ENCODE peak calls at places on chromosomes 4 and X, in seven cellular contexts. One of them, this sample, is unnamed.

GRCh38 chr4:165403667-165404066 is 24.9 kb downstream of the CPE start:
- DNase-seq in stomach: no peak
- DNase-seq in lung: no peak
- DNase-seq in A549: no peak
- DNase-seq in AG04449: no peak
- DNase-seq in NB4: no peak
- DNase-seq in CD8-positive, alpha-beta T cell: no peak
- DNase-seq in this sample: no peak

GRCh38 chrX:56219702-56220101 is 12.5 kb upstream of the KLF8 start:
- DNase-seq in stomach: no peak
- DNase-seq in lung: no peak
- DNase-seq in A549: no peak
- DNase-seq in AG04449: no peak
- DNase-seq in NB4: peak; percentile 7
- DNase-seq in CD8-positive, alpha-beta T cell: no peak
- DNase-seq in this sample: no peak

GRCh38 chr4:36351082-36351666 is 69.8 kb downstream of the DTHD1 start:
- DNase-seq in stomach: peak; percentile 69
- DNase-seq in lung: peak; percentile 74
- DNase-seq in A549: peak; percentile 3
- DNase-seq in AG04449: no peak
- DNase-seq in NB4: peak; percentile 74
- DNase-seq in CD8-positive, alpha-beta T cell: peak; percentile 83
- DNase-seq in this sample: peak; percentile 1

GRCh38 chr4:83240379-83240875 is 44.2 kb downstream of the COQ2 start:
- DNase-seq in stomach: no peak
- DNase-seq in lung: no peak
- DNase-seq in A549: no peak
- DNase-seq in AG04449: no peak
- DNase-seq in NB4: peak; percentile 89
- DNase-seq in CD8-positive, alpha-beta T cell: no peak
- DNase-seq in this sample: no peak

GRCh38 chr4:120919358-120919757 is 3.2 kb downstream of the PRDM5 start:
- DNase-seq in stomach: no peak
- DNase-seq in lung: no peak
- DNase-seq in A549: no peak
- DNase-seq in AG04449: no peak
- DNase-seq in NB4: no peak
- DNase-seq in CD8-positive, alpha-beta T cell: no peak
- DNase-seq in this sample: no peak

GRCh38 chr4:63123441-63123840 is 1285.8 kb downstream of the TECRL start:
- DNase-seq in stomach: no peak
- DNase-seq in lung: no peak
- DNase-seq in A549: no peak
- DNase-seq in AG04449: no peak
- DNase-seq in NB4: no peak
- DNase-seq in CD8-positive, alpha-beta T cell: no peak
- DNase-seq in this sample: no peak

GRCh38 chr4:2954358-2955185 is 8.6 kb downstream of the NOP14 start:
- DNase-seq in stomach: no peak
- DNase-seq in lung: no peak
- DNase-seq in A549: no peak
- DNase-seq in AG04449: no peak
- DNase-seq in NB4: peak; percentile 67
- DNase-seq in CD8-positive, alpha-beta T cell: no peak
- DNase-seq in this sample: no peak

GRCh38 chr4:2827071-2827873 is 16.4 kb upstream of the ADD1 start:
- DNase-seq in stomach: no peak
- DNase-seq in lung: no peak
- DNase-seq in A549: no peak
- DNase-seq in AG04449: no peak
- DNase-seq in NB4: no peak
- DNase-seq in CD8-positive, alpha-beta T cell: no peak
- DNase-seq in this sample: no peak

GRCh38 chrX:112846787-112847186 is 6.2 kb upstream of the AMOT start:
- DNase-seq in stomach: no peak
- DNase-seq in lung: no peak
- DNase-seq in A549: no peak
- DNase-seq in AG04449: no peak
- DNase-seq in NB4: no peak
- DNase-seq in CD8-positive, alpha-beta T cell: no peak
- DNase-seq in this sample: no peak

GRCh38 chr4:135724426-135724825 is 1522.8 kb upstream of the PABPC4L start:
- DNase-seq in stomach: no peak
- DNase-seq in lung: no peak
- DNase-seq in A549: no peak
- DNase-seq in AG04449: no peak
- DNase-seq in NB4: no peak
- DNase-seq in CD8-positive, alpha-beta T cell: no peak
- DNase-seq in this sample: no peak

GRCh38 chrX:136204571-136204970 is 46.6 kb downstream of the MAP7D3 start:
- DNase-seq in stomach: no peak
- DNase-seq in lung: peak; percentile 39
- DNase-seq in A549: peak; percentile 15
- DNase-seq in AG04449: no peak
- DNase-seq in NB4: no peak
- DNase-seq in CD8-positive, alpha-beta T cell: no peak
- DNase-seq in this sample: no peak

GRCh38 chrX:39645059-39645895 is 452.5 kb downstream of the BCOR start:
- DNase-seq in stomach: no peak
- DNase-seq in lung: no peak
- DNase-seq in A549: no peak
- DNase-seq in AG04449: peak; percentile 31
- DNase-seq in NB4: peak; percentile 71
- DNase-seq in CD8-positive, alpha-beta T cell: no peak
- DNase-seq in this sample: peak; percentile 80

GRCh38 chr4:169147217-169147616 is 123.5 kb downstream of the SH3RF1 start:
- DNase-seq in stomach: no peak
- DNase-seq in lung: no peak
- DNase-seq in A549: peak; percentile 7
- DNase-seq in AG04449: no peak
- DNase-seq in NB4: no peak
- DNase-seq in CD8-positive, alpha-beta T cell: no peak
- DNase-seq in this sample: peak; percentile 48

GRCh38 chr4:2824329-2825183 is 19.1 kb upstream of the ADD1 start:
- DNase-seq in stomach: no peak
- DNase-seq in lung: no peak
- DNase-seq in A549: no peak
- DNase-seq in AG04449: no peak
- DNase-seq in NB4: no peak
- DNase-seq in CD8-positive, alpha-beta T cell: no peak
- DNase-seq in this sample: no peak

GRCh38 chr4:66017671-66018070 is 347.4 kb upstream of the EPHA5 start:
- DNase-seq in stomach: no peak
- DNase-seq in lung: no peak
- DNase-seq in A549: no peak
- DNase-seq in AG04449: no peak
- DNase-seq in NB4: no peak
- DNase-seq in CD8-positive, alpha-beta T cell: no peak
- DNase-seq in this sample: no peak

GRCh38 chr4:120591038-120591437 is 331.5 kb downstream of the PRDM5 start:
- DNase-seq in stomach: no peak
- DNase-seq in lung: no peak
- DNase-seq in A549: no peak
- DNase-seq in AG04449: no peak
- DNase-seq in NB4: no peak
- DNase-seq in CD8-positive, alpha-beta T cell: no peak
- DNase-seq in this sample: no peak

GRCh38 chrX:103517246-103517645 is 2.0 kb downstream of the RAB40A start:
- DNase-seq in stomach: no peak
- DNase-seq in lung: no peak
- DNase-seq in A549: no peak
- DNase-seq in AG04449: no peak
- DNase-seq in NB4: no peak
- DNase-seq in CD8-positive, alpha-beta T cell: no peak
- DNase-seq in this sample: peak; percentile 67

GRCh38 chr4:128600996-128601857 is 208.3 kb upstream of the JADE1 start:
- DNase-seq in stomach: peak; percentile 73
- DNase-seq in lung: peak; percentile 88
- DNase-seq in A549: peak; percentile 48
- DNase-seq in AG04449: peak; percentile 82
- DNase-seq in NB4: peak; percentile 27
- DNase-seq in CD8-positive, alpha-beta T cell: no peak
- DNase-seq in this sample: peak; percentile 95

GRCh38 chr4:60216752-60217151 is 983.4 kb upstream of the ADGRL3 start:
- DNase-seq in stomach: no peak
- DNase-seq in lung: no peak
- DNase-seq in A549: no peak
- DNase-seq in AG04449: no peak
- DNase-seq in NB4: peak; percentile 50
- DNase-seq in CD8-positive, alpha-beta T cell: no peak
- DNase-seq in this sample: peak; percentile 8

GRCh38 chr4:3862640-3863420 is 96.6 kb downstream of the ADRA2C start:
- DNase-seq in stomach: no peak
- DNase-seq in lung: no peak
- DNase-seq in A549: no peak
- DNase-seq in AG04449: no peak
- DNase-seq in NB4: no peak
- DNase-seq in CD8-positive, alpha-beta T cell: no peak
- DNase-seq in this sample: no peak

GRCh38 chrX:70262952-70263567 is 3.1 kb upstream of the P2RY4 start:
- DNase-seq in stomach: no peak
- DNase-seq in lung: no peak
- DNase-seq in A549: peak; percentile 42
- DNase-seq in AG04449: no peak
- DNase-seq in NB4: peak; percentile 66
- DNase-seq in CD8-positive, alpha-beta T cell: no peak
- DNase-seq in this sample: peak; percentile 15

GRCh38 chr4:119570401-119570800 is 58.2 kb downstream of the PDE5A start:
- DNase-seq in stomach: no peak
- DNase-seq in lung: no peak
- DNase-seq in A549: no peak
- DNase-seq in AG04449: peak; percentile 5
- DNase-seq in NB4: no peak
- DNase-seq in CD8-positive, alpha-beta T cell: no peak
- DNase-seq in this sample: peak; percentile 86

GRCh38 chrX:153063315-153063714 is 7.0 kb downstream of the PNMA3 start:
- DNase-seq in stomach: no peak
- DNase-seq in lung: no peak
- DNase-seq in A549: no peak
- DNase-seq in AG04449: no peak
- DNase-seq in NB4: no peak
- DNase-seq in CD8-positive, alpha-beta T cell: no peak
- DNase-seq in this sample: peak; percentile 64

GRCh38 chrX:106894392-106894909 is 8.7 kb downstream of the RIPPLY1 start:
- DNase-seq in stomach: peak; percentile 56
- DNase-seq in lung: peak; percentile 60
- DNase-seq in A549: peak; percentile 50
- DNase-seq in AG04449: peak; percentile 31
- DNase-seq in NB4: peak; percentile 54
- DNase-seq in CD8-positive, alpha-beta T cell: peak; percentile 58
- DNase-seq in this sample: peak; percentile 62

GRCh38 chr4:74012130-74012529 is 13.7 kb upstream of the CXCL5 start:
- DNase-seq in stomach: no peak
- DNase-seq in lung: no peak
- DNase-seq in A549: no peak
- DNase-seq in AG04449: no peak
- DNase-seq in NB4: no peak
- DNase-seq in CD8-positive, alpha-beta T cell: no peak
- DNase-seq in this sample: no peak

GRCh38 chr4:40514409-40515025 is 115.1 kb downstream of the RBM47 start:
- DNase-seq in stomach: peak; percentile 83
- DNase-seq in lung: peak; percentile 56
- DNase-seq in A549: no peak
- DNase-seq in AG04449: no peak
- DNase-seq in NB4: no peak
- DNase-seq in CD8-positive, alpha-beta T cell: no peak
- DNase-seq in this sample: no peak

GRCh38 chrX:20594985-20595384 is 328.3 kb upstream of the RPS6KA3 start:
- DNase-seq in stomach: no peak
- DNase-seq in lung: no peak
- DNase-seq in A549: no peak
- DNase-seq in AG04449: no peak
- DNase-seq in NB4: no peak
- DNase-seq in CD8-positive, alpha-beta T cell: no peak
- DNase-seq in this sample: peak; percentile 1
- TF ChIP-seq CTCF in stomach: no peak
- TF ChIP-seq CTCF in lung: no peak
- TF ChIP-seq CTCF in A549: no peak
- TF ChIP-seq CTCF in AG04449: no peak
- TF ChIP-seq CTCF in NB4: no peak
- TF ChIP-seq CTCF in CD8-positive, alpha-beta T cell: no peak
- TF ChIP-seq CTCF in this sample: no peak

GRCh38 chr4:38065181-38065580 is 105.0 kb downstream of the PTTG2 start:
- DNase-seq in stomach: no peak
- DNase-seq in lung: no peak
- DNase-seq in A549: no peak
- DNase-seq in AG04449: no peak
- DNase-seq in NB4: no peak
- DNase-seq in CD8-positive, alpha-beta T cell: no peak
- DNase-seq in this sample: no peak
- H3K4me3 ChIP-seq in stomach: no peak overlapping the region
- H3K4me3 ChIP-seq in lung: no peak overlapping the region
- H3K4me3 ChIP-seq in A549: no peak overlapping the region
- H3K4me3 ChIP-seq in AG04449: no peak overlapping the region
- H3K4me3 ChIP-seq in NB4: no peak overlapping the region
- H3K4me3 ChIP-seq in CD8-positive, alpha-beta T cell: no peak overlapping the region
- H3K4me3 ChIP-seq in this sample: no peak overlapping the region

DNA sequence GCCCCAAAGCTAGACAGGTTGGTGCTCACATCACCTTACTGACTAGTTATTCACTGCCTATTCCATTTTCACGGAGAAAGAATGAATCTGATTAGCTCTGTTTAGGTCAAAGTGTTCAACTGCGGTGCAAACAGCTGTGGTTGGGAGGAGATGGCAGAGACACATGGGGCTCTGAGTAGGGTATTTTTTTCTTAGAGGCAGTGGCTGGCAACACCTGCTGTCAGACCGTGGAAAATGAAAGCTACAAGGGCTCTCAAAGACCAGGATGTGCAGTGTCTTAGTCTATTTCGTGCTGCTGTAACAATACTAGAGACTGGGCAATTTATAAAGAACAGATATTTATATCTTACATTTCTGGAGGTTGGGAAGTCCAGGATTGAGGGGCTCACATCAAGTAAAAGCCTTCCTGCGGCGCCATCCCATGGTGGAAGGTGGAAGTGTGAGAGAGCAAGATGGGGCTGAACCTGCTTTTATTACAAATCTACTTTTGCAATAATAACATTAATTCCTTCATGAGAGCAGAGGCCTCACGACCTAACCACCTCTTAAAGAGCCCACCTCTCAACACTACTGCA is 10.6 kb downstream of the NYX start:
- DNase-seq in stomach: no peak
- DNase-seq in lung: no peak
- DNase-seq in A549: no peak
- DNase-seq in AG04449: no peak
- DNase-seq in NB4: peak; percentile 27
- DNase-seq in CD8-positive, alpha-beta T cell: no peak
- DNase-seq in this sample: no peak
- TF ChIP-seq CTCF in stomach: no peak
- TF ChIP-seq CTCF in lung: no peak
- TF ChIP-seq CTCF in A549: peak; percentile 15
- TF ChIP-seq CTCF in AG04449: no peak
- TF ChIP-seq CTCF in NB4: peak; percentile 10
- TF ChIP-seq CTCF in CD8-positive, alpha-beta T cell: no peak
- TF ChIP-seq CTCF in this sample: peak; percentile 8

GRCh38 chrX:51334276-51334675 is 1.7 kb downstream of the NUDT10 start:
- DNase-seq in stomach: no peak
- DNase-seq in lung: no peak
- DNase-seq in A549: no peak
- DNase-seq in AG04449: no peak
- DNase-seq in NB4: no peak
- DNase-seq in CD8-positive, alpha-beta T cell: no peak
- DNase-seq in this sample: no peak
- H3K4me3 ChIP-seq in stomach: no peak overlapping the region
- H3K4me3 ChIP-seq in lung: no peak overlapping the region
- H3K4me3 ChIP-seq in A549: no peak overlapping the region
- H3K4me3 ChIP-seq in AG04449: no peak overlapping the region
- H3K4me3 ChIP-seq in NB4: no peak overlapping the region
- H3K4me3 ChIP-seq in CD8-positive, alpha-beta T cell: no peak overlapping the region
- H3K4me3 ChIP-seq in this sample: no peak overlapping the region

GRCh38 chrX:16457239-16457638 is 192.7 kb upstream of the S100G start:
- DNase-seq in stomach: no peak
- DNase-seq in lung: no peak
- DNase-seq in A549: no peak
- DNase-seq in AG04449: no peak
- DNase-seq in NB4: no peak
- DNase-seq in CD8-positive, alpha-beta T cell: no peak
- DNase-seq in this sample: no peak
- TF ChIP-seq CTCF in stomach: no peak
- TF ChIP-seq CTCF in lung: no peak
- TF ChIP-seq CTCF in A549: no peak
- TF ChIP-seq CTCF in AG04449: no peak
- TF ChIP-seq CTCF in NB4: no peak
- TF ChIP-seq CTCF in CD8-positive, alpha-beta T cell: no peak
- TF ChIP-seq CTCF in this sample: no peak